ENCODE peak calls at places on chromosomes 12 and 14, in five cellular contexts. Z, P, A, N and E are unnamed samples.
A peak's percentile ranks its signal among the peaks of the same experiment; 100 is the strongest.

GRCh38 chr12:89019439-89020120 is 332.7 kb downstream of the DUSP6 start:
- DNase-seq in Z (peak; percentile 95), P (peak; percentile 78), A (peak; percentile 89), N (peak; percentile 89), E (peak; percentile 39)

GRCh38 chr12:12612403-12612802 is 727 bp downstream of the CREBL2 start:
- DNase-seq in Z (peak; percentile 65), P (peak; percentile 82), A (peak; percentile 42), N (peak; percentile 37), E (peak; percentile 83)

GRCh38 chr14:74882103-74882920 is 596 bp downstream of the DLST start:
- DNase-seq in Z (peak; percentile 70), P (no peak), A (peak; percentile 65), N (peak; percentile 58), E (peak; percentile 87)

GRCh38 chr12:110287986-110288385 is 6.9 kb downstream of the ATP2A2 start:
- DNase-seq in Z (no peak), P (no peak), A (no peak), N (no peak), E (no peak)

GRCh38 chr12:131612092-131612755 is 98.7 kb upstream of the SFSWAP start:
- DNase-seq in Z (no peak), P (no peak), A (no peak), N (no peak), E (peak; percentile 67)

GRCh38 chr14:37195327-37195726 is 2.4 kb upstream of the MIPOL1 start:
- DNase-seq in Z (peak; percentile 91), P (peak; percentile 72), A (no peak), N (no peak), E (peak; percentile 15)

GRCh38 chr14:77426396-77426795 is 3.1 kb upstream of the NOXRED1 start:
- DNase-seq in Z (no peak), P (no peak), A (no peak), N (no peak), E (no peak)

GRCh38 chr12:3263939-3264699 is 186.9 kb downstream of the TSPAN9 start:
- DNase-seq in Z (no peak), P (no peak), A (no peak), N (no peak), E (no peak)

GRCh38 chr12:19390208-19390607 is 49.1 kb upstream of the AEBP2 start:
- DNase-seq in Z (no peak), P (no peak), A (no peak), N (no peak), E (peak; percentile 58)

GRCh38 chr12:57740656-57741412 is 2.3 kb upstream of the AGAP2 start:
- DNase-seq in Z (peak; percentile 20), P (no peak), A (no peak), N (peak; percentile 89), E (peak; percentile 65)

GRCh38 chr12:12864243-12864642 is 27.1 kb upstream of the GPRC5A start:
- DNase-seq in Z (no peak), P (no peak), A (no peak), N (no peak), E (no peak)

GRCh38 chr12:100165356-100165755 is 22.7 kb upstream of the BLTP3B start:
- DNase-seq in Z (no peak), P (no peak), A (no peak), N (no peak), E (no peak)

GRCh38 chr14:85909581-85909980 is 379.6 kb downstream of the FLRT2 start:
- DNase-seq in Z (no peak), P (no peak), A (no peak), N (no peak), E (no peak)

GRCh38 chr14:49957089-49957852 is 64.4 kb downstream of the ARF6 start:
- DNase-seq in Z (no peak), P (no peak), A (no peak), N (no peak), E (peak; percentile 50)

GRCh38 chr12:27347779-27348178 is 15.1 kb downstream of the BMAL2 start:
- DNase-seq in Z (no peak), P (no peak), A (no peak), N (no peak), E (no peak)

GRCh38 chr14:23631234-23631633 is 4.9 kb upstream of the DHRS2 start:
- DNase-seq in Z (no peak), P (no peak), A (no peak), N (no peak), E (no peak)
- H2AFZ ChIP-seq in Z (no peak overlapping the region), P (no peak overlapping the region), A (peak overlapping the region; percentile 87), N (no peak overlapping the region), E (peak overlapping the region; percentile 63)

GRCh38 chr12:105259226-105259625 is 23.3 kb upstream of the APPL2 start:
- DNase-seq in Z (no peak), P (no peak), A (no peak), N (no peak), E (no peak)

GRCh38 chr12:105261010-105261409 is 25.0 kb upstream of the APPL2 start:
- DNase-seq in Z (no peak), P (no peak), A (no peak), N (no peak), E (no peak)

GRCh38 chr12:105264771-105265170 is 28.8 kb upstream of the APPL2 start:
- DNase-seq in Z (no peak), P (no peak), A (no peak), N (no peak), E (no peak)

GRCh38 chr12:105267711-105268110 is 31.7 kb upstream of the APPL2 start:
- DNase-seq in Z (no peak), P (no peak), A (no peak), N (no peak), E (no peak)

DNA sequence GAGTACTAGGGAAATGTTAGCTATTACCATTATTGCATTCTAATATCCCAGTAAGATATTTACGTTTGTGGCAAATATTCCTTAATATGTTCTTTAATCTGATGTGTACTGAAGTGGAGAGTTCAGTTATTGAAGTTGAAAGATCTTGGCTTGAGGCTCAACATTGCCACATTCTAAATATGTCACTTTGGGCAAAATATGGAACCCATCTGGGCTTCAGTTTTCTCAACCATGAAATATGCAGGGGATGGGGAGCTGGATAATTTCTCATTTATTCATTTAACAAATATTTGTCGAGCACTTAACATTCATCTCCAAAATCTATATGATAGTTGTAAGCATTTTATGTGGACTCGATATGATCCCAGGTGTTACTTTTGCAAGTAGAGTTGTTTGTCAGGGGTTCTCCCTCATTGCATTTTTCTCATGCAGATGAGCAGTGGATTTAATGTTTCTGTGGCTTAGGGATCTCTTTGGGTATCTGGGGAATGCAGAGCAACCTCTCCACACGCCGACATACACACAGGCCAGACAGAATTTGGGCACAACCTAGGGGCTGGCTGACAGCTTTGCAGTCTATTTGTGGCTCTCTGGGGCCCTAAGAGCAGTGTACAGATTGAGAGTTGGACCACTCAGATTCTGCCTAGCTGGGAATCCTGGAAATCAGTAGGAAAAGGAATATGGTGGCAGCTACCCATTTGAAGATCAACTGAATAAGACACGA is 26.6 kb upstream of the APPL2 start:
- DNase-seq in Z (no peak), P (no peak), A (no peak), N (no peak), E (no peak)
- TF ChIP-seq CTCF in Z (no peak), P (no peak), A (no peak), N (no peak), E (peak; percentile 17)

DNA sequence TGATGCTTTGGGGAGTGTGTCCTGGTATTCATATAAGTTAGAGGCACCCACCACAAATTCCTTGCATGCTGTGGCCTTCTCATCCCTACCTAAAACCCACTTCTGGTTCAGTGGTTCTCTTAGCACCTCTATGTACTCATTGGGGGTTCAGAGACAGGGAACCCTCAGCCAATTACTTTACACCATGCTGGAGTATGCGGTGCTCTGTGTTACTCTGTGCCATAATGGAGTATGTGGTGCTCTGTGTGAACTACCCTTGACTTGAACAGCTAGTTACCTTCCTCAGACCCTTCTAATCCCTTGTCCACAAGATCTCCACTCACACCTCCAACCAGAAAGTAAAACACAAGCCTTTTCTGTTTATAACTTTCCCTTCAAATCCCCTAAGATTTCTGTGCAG is 172.5 kb upstream of the E2F7 start:
- DNase-seq in Z (no peak), P (no peak), A (no peak), N (no peak), E (no peak)
- H2AFZ ChIP-seq in Z (no peak overlapping the region), P (no peak overlapping the region), A (peak overlapping the region; percentile 72), N (no peak overlapping the region), E (no peak overlapping the region)

GRCh38 chr12:92403210-92404175 is 257.8 kb upstream of the BTG1 start:
- DNase-seq in Z (no peak), P (no peak), A (no peak), N (peak; percentile 82), E (no peak)

GRCh38 chr12:92404921-92405320 is 259.3 kb upstream of the BTG1 start:
- DNase-seq in Z (no peak), P (no peak), A (no peak), N (no peak), E (no peak)

GRCh38 chr12:92404259-92404894 is 258.7 kb upstream of the BTG1 start:
- DNase-seq in Z (no peak), P (no peak), A (no peak), N (no peak), E (no peak)

GRCh38 chr12:92411687-92412086 is 266.0 kb upstream of the BTG1 start:
- DNase-seq in Z (peak; percentile 71), P (no peak), A (no peak), N (no peak), E (no peak)

GRCh38 chr12:92408072-92408900 is 262.6 kb upstream of the BTG1 start:
- DNase-seq in Z (peak; percentile 50), P (peak; percentile 4), A (peak; percentile 41), N (peak; percentile 41), E (peak; percentile 81)
- TF ChIP-seq CTCF in Z (peak; percentile 28), P (peak; percentile 70), A (peak; percentile 59), N (peak; percentile 65), E (peak; percentile 54)

GRCh38 chr14:100159107-100159864 is at the start of gene DEGS2:
- DNase-seq in Z (no peak), P (no peak), A (peak; percentile 77), N (no peak), E (no peak)
- H2AFZ ChIP-seq in Z (peak within 1 kb of the TSS; percentile 19), P (no peak within 1 kb of the TSS), A (peak within 1 kb of the TSS; percentile 48), N (no peak within 1 kb of the TSS), E (no peak within 1 kb of the TSS)

DNA sequence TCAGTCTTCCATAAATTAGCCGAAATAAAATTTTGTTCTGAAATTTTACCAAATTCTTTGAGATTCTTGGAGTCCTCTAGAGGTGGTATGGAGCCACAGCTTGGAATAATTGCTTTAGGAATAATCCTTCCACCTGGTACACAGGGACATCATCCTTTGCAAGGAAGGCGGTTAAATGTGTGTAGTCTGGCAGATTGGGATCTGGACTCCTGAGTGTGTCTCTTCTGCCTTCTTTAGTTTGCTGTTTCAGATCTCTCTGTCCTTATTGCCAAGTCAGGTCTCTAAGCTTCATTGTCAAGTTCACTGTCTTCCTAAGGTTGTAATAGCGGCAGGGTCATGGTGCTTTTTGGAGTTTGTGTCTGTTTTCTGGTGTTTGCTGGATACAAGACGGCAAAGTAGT is 393.9 kb upstream of the RGS6 start:
- DNase-seq in Z (no peak), P (no peak), A (no peak), N (no peak), E (no peak)
- TF ChIP-seq CTCF in Z (no peak), P (no peak), A (no peak), N (no peak), E (no peak)

DNA sequence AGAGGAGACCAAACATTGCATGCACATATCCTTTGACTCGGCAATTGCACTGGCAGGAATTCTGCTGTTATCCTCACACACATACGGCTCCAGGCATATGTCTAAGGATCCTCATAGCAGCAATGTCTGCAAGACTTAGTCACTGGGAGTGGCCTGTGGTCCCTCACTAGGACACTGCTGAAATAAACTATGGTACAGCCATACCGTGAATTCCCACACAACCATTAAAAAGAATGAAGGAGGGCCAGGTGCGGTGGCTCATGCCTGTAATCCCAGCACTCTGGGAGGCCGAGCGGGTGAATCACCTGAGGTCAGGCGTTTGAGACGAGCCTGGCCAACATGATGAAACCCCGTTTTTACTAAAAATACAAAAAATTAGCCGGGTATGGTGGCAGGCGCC is 105.1 kb downstream of the ZFP36L1 start:
- DNase-seq in Z (no peak), P (no peak), A (no peak), N (no peak), E (peak; percentile 95)
- H2AFZ ChIP-seq in Z (no peak overlapping the region), P (no peak overlapping the region), A (no peak overlapping the region), N (no peak overlapping the region), E (peak overlapping the region; percentile 42)

GRCh38 chr14:92135269-92135668 is 13.5 kb downstream of the CPSF2 start:
- DNase-seq in Z (peak; percentile 49), P (peak; percentile 31), A (peak; percentile 4), N (no peak), E (no peak)
- TF ChIP-seq CTCF in Z (peak; percentile 14), P (no peak), A (peak; percentile 53), N (peak; percentile 57), E (peak; percentile 60)